ENCODE peak calls at places on chromosome 7, in nine cellular contexts. U, E, Q, T, G, L, C, X and D are unnamed samples.

GRCh38 chr7:30706316-30706715 is 24.1 kb upstream of the CRHR2 start:
- DNase-seq in U (no peak), E (no peak), Q (no peak), T (no peak), G (no peak), L (no peak), C (no peak), X (no peak), D (no peak)

GRCh38 chr7:30648744-30649540 is 33.3 kb downstream of the CRHR2 start:
- DNase-seq in U (no peak), E (no peak), Q (no peak), T (no peak), G (no peak), L (no peak), C (no peak), X (no peak), D (no peak)

GRCh38 chr7:100444311-100445278 is 8.3 kb upstream of the PPP1R35 start:
- DNase-seq in U (peak), E (peak), Q (no peak), T (no peak), G (peak), L (no peak), C (peak), X (no peak), D (peak)

GRCh38 chr7:112089551-112089950 is 116.6 kb downstream of the DOCK4 start:
- DNase-seq in U (no peak), E (no peak), Q (no peak), T (no peak), G (no peak), L (no peak), C (no peak), X (no peak), D (no peak)

GRCh38 chr7:28626629-28627262 is 214.4 kb downstream of the CREB5 start:
- DNase-seq in U (peak), E (no peak), Q (peak), T (no peak), G (peak), L (no peak), C (no peak), X (peak), D (no peak)

GRCh38 chr7:88801046-88801445 is 5.5 kb upstream of the TEX47 start:
- DNase-seq in U (no peak), E (no peak), Q (no peak), T (no peak), G (no peak), L (no peak), C (no peak), X (no peak), D (no peak)

GRCh38 chr7:40329601-40330153 is 194.9 kb downstream of the SUGCT start:
- DNase-seq in U (peak), E (no peak), Q (peak), T (no peak), G (peak), L (no peak), C (no peak), X (peak), D (no peak)

GRCh38 chr7:85150624-85151023 is 36.2 kb downstream of the SEMA3D start:
- DNase-seq in U (no peak), E (no peak), Q (no peak), T (no peak), G (no peak), L (no peak), C (no peak), X (no peak), D (no peak)

GRCh38 chr7:155899596-155899995 is 87.3 kb upstream of the SHH start:
- DNase-seq in U (no peak), E (peak), Q (no peak), T (peak), G (no peak), L (no peak), C (no peak), X (no peak), D (no peak)

GRCh38 chr7:217781-218180 is 25.4 kb downstream of the FAM20C start:
- DNase-seq in U (no peak), E (no peak), Q (no peak), T (no peak), G (no peak), L (no peak), C (no peak), X (no peak), D (no peak)

GRCh38 chr7:12756841-12757240 is 69.4 kb downstream of the ARL4A start:
- DNase-seq in U (no peak), E (no peak), Q (no peak), T (no peak), G (no peak), L (no peak), C (no peak), X (no peak), D (no peak)

GRCh38 chr7:142088022-142088714 is 23.4 kb upstream of the MGAM2 start:
- DNase-seq in U (no peak), E (no peak), Q (no peak), T (no peak), G (no peak), L (no peak), C (no peak), X (no peak), D (peak)

GRCh38 chr7:8261711-8262695 is at the start of gene ICA1:
- DNase-seq in U (no peak), E (peak), Q (peak), T (peak), G (peak), L (no peak), C (peak), X (peak), D (peak)

GRCh38 chr7:106610996-106611886 is 49.7 kb downstream of the CCDC71L start:
- DNase-seq in U (no peak), E (no peak), Q (no peak), T (no peak), G (peak), L (no peak), C (no peak), X (no peak), D (no peak)

GRCh38 chr7:64429232-64429631 is 115.5 kb downstream of the ZNF736 start:
- DNase-seq in U (no peak), E (no peak), Q (no peak), T (no peak), G (no peak), L (no peak), C (no peak), X (no peak), D (no peak)

GRCh38 chr7:95881597-95881996 is 109.2 kb downstream of the DYNC1I1 start:
- DNase-seq in U (no peak), E (no peak), Q (no peak), T (no peak), G (no peak), L (no peak), C (no peak), X (no peak), D (no peak)

GRCh38 chr7:77651544-77652162 is 44.6 kb upstream of the RSBN1L start:
- DNase-seq in U (peak), E (no peak), Q (peak), T (no peak), G (peak), L (peak), C (no peak), X (peak), D (no peak)

GRCh38 chr7:111561909-111562732 is at the start of gene IMMP2L:
- DNase-seq in U (peak), E (peak), Q (peak), T (peak), G (peak), L (peak), C (peak), X (peak), D (peak)

GRCh38 chr7:133491846-133492652 is 239.2 kb downstream of the EXOC4 start:
- DNase-seq in U (no peak), E (no peak), Q (no peak), T (no peak), G (peak), L (no peak), C (no peak), X (no peak), D (no peak)

GRCh38 chr7:123823898-123824753 is 20.8 kb upstream of the HYAL4 start:
- DNase-seq in U (no peak), E (no peak), Q (no peak), T (no peak), G (no peak), L (peak), C (no peak), X (no peak), D (no peak)

GRCh38 chr7:15620491-15621185 is 58.8 kb upstream of the AGMO start:
- DNase-seq in U (no peak), E (no peak), Q (no peak), T (no peak), G (peak), L (no peak), C (no peak), X (no peak), D (no peak)

GRCh38 chr7:18496336-18496700 is 769 bp downstream of the HDAC9 start:
- DNase-seq in U (no peak), E (no peak), Q (no peak), T (no peak), G (no peak), L (no peak), C (no peak), X (no peak), D (no peak)
- H3K4me3 ChIP-seq in U (peak), E (peak), Q (peak), T (peak), G (peak), L (no peak), C (no peak), X (no peak), D (no peak)

GRCh38 chr7:108002726-108003590 is at the start of gene LAMB1:
- DNase-seq in U (peak), E (peak), Q (peak), T (no peak), G (peak), L (no peak), C (peak), X (peak), D (peak)

GRCh38 chr7:108001759-108002725 is 919 bp downstream of the LAMB1 start:
- DNase-seq in U (peak), E (no peak), Q (peak), T (no peak), G (no peak), L (no peak), C (peak), X (no peak), D (peak)

GRCh38 chr7:107998660-107999480 is 4.1 kb downstream of the LAMB1 start:
- DNase-seq in U (no peak), E (no peak), Q (no peak), T (no peak), G (no peak), L (no peak), C (no peak), X (no peak), D (no peak)

GRCh38 chr7:107999814-108000560 is 3.0 kb downstream of the LAMB1 start:
- DNase-seq in U (peak), E (no peak), Q (no peak), T (no peak), G (no peak), L (no peak), C (no peak), X (no peak), D (no peak)

GRCh38 chr7:108000875-108001758 is 1.8 kb downstream of the LAMB1 start:
- DNase-seq in U (peak), E (peak), Q (peak), T (no peak), G (peak), L (no peak), C (peak), X (peak), D (peak)
- H3K4me3 ChIP-seq in U (peak), E (peak), Q (peak), T (peak), G (peak), L (peak), C (peak), X (peak), D (peak)

DNA sequence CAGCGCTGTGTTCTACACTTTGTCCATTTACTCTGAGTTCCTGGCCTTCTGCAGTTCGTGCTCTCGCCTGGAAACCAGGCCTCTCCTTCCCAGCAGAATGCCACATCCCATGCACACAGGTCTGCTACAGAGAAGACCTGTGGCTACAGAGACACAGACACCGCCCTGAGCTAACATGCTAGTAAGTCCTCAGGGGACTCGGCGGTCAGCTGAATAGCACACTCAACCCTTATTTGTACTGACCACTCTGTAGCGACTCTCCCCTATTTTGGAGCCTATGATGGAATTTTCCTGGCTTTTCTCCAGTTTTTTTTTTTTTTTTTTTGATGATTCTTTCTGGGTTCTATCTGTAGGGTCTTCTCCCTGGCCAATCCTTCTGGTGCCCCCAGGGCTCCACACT is 12.8 kb downstream of the CREB3L2 start:
- DNase-seq in U (no peak), E (no peak), Q (no peak), T (no peak), G (no peak), L (no peak), C (no peak), X (no peak), D (no peak)
- H3K4me3 ChIP-seq in U (no peak), E (no peak), Q (no peak), T (no peak), G (no peak), L (no peak), C (no peak), X (no peak), D (no peak)

DNA sequence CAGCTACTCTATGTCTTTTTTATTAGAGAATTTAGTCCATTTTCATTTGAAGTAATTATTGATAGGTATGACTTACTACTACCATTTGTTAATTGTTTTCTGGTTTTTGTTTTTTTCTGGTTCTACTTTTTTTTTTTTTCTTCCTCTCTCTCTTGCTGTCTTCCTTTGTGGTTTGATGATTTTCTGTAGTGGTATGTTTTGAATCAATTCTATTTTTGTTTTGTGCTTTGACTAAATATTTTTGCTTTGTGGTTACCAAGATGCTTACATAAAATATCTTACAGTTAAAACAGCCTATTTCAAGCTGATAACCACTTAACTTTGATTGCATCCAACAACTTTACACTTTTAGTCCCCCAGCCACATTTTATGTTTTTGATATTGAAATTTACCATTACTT is 3.3 kb upstream of the OR2F2 start:
- DNase-seq in U (peak), E (no peak), Q (no peak), T (no peak), G (no peak), L (no peak), C (no peak), X (no peak), D (no peak)
- H3K4me3 ChIP-seq in U (no peak), E (no peak), Q (no peak), T (no peak), G (no peak), L (no peak), C (no peak), X (no peak), D (no peak)

GRCh38 chr7:75596727-75597614 is 104.9 kb downstream of the SPDYE5 start:
- DNase-seq in U (peak), E (no peak), Q (no peak), T (no peak), G (peak), L (no peak), C (no peak), X (peak), D (no peak)
- H3K4me3 ChIP-seq in U (no peak), E (no peak), Q (no peak), T (no peak), G (no peak), L (no peak), C (no peak), X (no peak), D (no peak)

DNA sequence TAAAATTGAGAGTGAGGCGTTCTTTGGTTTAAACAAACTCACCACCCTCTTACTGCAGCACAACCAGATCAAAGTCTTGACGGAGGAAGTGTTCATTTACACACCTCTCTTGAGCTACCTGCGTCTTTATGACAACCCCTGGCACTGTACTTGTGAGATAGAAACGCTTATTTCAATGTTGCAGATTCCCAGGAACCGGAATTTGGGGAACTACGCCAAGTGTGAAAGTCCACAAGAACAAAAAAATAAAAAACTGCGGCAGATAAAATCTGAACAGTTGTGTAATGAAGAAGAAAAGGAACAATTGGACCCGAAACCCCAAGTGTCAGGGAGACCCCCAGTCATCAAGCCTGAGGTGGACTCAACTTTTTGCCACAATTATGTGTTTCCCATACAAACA is 21.5 kb downstream of the LRRC17 start:
- DNase-seq in U (no peak), E (no peak), Q (peak), T (no peak), G (peak), L (no peak), C (no peak), X (no peak), D (no peak)
- H3K4me3 ChIP-seq in U (no peak), E (no peak), Q (peak), T (no peak), G (peak), L (no peak), C (no peak), X (no peak), D (peak)

GRCh38 chr7:132296820-132297219 is 279.4 kb downstream of the PLXNA4 start:
- DNase-seq in U (no peak), E (no peak), Q (no peak), T (no peak), G (no peak), L (no peak), C (no peak), X (no peak), D (no peak)
- H3K4me3 ChIP-seq in U (no peak), E (no peak), Q (no peak), T (no peak), G (no peak), L (no peak), C (no peak), X (no peak), D (no peak)

GRCh38 chr7:48964074-48964473 is 39.7 kb downstream of the CDC14C start:
- DNase-seq in U (no peak), E (no peak), Q (no peak), T (no peak), G (peak), L (no peak), C (no peak), X (no peak), D (no peak)
- H3K4me3 ChIP-seq in U (no peak), E (no peak), Q (no peak), T (no peak), G (no peak), L (no peak), C (no peak), X (no peak), D (no peak)

GRCh38 chr7:121393005-121393366 is 3.1 kb downstream of the FAM3C start:
- DNase-seq in U (no peak), E (no peak), Q (no peak), T (no peak), G (no peak), L (no peak), C (no peak), X (no peak), D (no peak)

GRCh38 chr7:121395494-121395960 is 581 bp downstream of the FAM3C start:
- DNase-seq in U (peak), E (no peak), Q (peak), T (no peak), G (peak), L (peak), C (no peak), X (peak), D (peak)

GRCh38 chr7:121395961-121396757 is at the start of gene FAM3C:
- DNase-seq in U (peak), E (peak), Q (peak), T (peak), G (peak), L (peak), C (peak), X (peak), D (peak)

GRCh38 chr7:121392277-121393004 is 3.7 kb downstream of the FAM3C start:
- DNase-seq in U (no peak), E (no peak), Q (no peak), T (no peak), G (no peak), L (no peak), C (no peak), X (no peak), D (no peak)

DNA sequence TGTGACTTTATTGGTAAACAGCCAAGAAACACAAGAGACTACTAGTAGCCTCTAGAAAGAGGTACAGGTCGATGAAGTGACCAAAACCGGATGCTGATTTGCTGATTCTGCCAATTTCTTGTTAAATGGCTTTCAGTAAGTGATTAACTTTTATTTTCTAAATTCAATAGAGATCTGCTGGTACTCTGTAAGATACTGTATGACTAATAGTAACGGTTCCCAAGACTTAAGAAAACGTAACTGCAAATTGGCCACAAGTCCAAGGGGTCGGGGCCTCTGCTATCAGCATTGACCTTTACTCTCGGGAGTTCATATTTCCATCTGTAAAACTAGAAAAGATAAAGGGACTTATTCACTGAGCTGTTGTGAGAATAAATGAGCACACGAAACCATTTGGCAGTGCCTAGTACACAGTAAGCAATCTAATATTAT is 1.4 kb downstream of the FAM3C start:
- DNase-seq in U (no peak), E (no peak), Q (no peak), T (no peak), G (peak), L (no peak), C (no peak), X (no peak), D (no peak)
- H3K4me3 ChIP-seq in U (peak), E (peak), Q (peak), T (peak), G (peak), L (no peak), C (no peak), X (peak), D (peak)

GRCh38 chr7:2381227-2381626 is 22.2 kb upstream of the CHST12 start:
- DNase-seq in U (no peak), E (no peak), Q (no peak), T (no peak), G (no peak), L (no peak), C (no peak), X (no peak), D (no peak)

GRCh38 chr7:2386964-2387669 is 16.3 kb upstream of the CHST12 start:
- DNase-seq in U (no peak), E (no peak), Q (peak), T (peak), G (no peak), L (no peak), C (no peak), X (no peak), D (no peak)

GRCh38 chr7:2383543-2384274 is 19.7 kb upstream of the CHST12 start:
- DNase-seq in U (no peak), E (no peak), Q (no peak), T (peak), G (no peak), L (no peak), C (no peak), X (no peak), D (no peak)

GRCh38 chr7:2381881-2382509 is 21.4 kb upstream of the CHST12 start:
- DNase-seq in U (no peak), E (no peak), Q (no peak), T (no peak), G (no peak), L (no peak), C (no peak), X (no peak), D (no peak)

GRCh38 chr7:2384354-2385243 is 18.8 kb upstream of the CHST12 start:
- DNase-seq in U (no peak), E (no peak), Q (peak), T (no peak), G (no peak), L (no peak), C (no peak), X (no peak), D (no peak)
- H3K4me3 ChIP-seq in U (no peak), E (no peak), Q (no peak), T (no peak), G (no peak), L (no peak), C (no peak), X (no peak), D (no peak)